ENCODE peak calls at places on chromosomes 6 and 20, in nine cellular contexts. X is psoas muscle, Y is mammary epithelial cell, G is adipocyte, U is suprapubic skin, R is PC-9, I is body of pancreas, Q is SK-N-SH, Z is uterus. D is an unnamed sample.

GRCh38 chr20:31751126-31751525 is 12.0 kb downstream of the TPX2 start:
- DNase-seq in X (no peak), Y (no peak), G (peak; percentile 79), U (no peak), R (no peak), I (no peak), Q (no peak), Z (no peak), D (no peak)

GRCh38 chr6:35197196-35197595 is 16.6 kb upstream of the SCUBE3 start:
- DNase-seq in X (no peak), Y (peak; percentile 74), G (no peak), U (no peak), R (no peak), I (no peak), Q (no peak), Z (no peak), D (no peak)

GRCh38 chr6:142893088-142893487 is 51.9 kb downstream of the HIVEP2 start:
- DNase-seq in X (no peak), Y (peak; percentile 74), G (no peak), U (no peak), R (peak; percentile 55), I (no peak), Q (peak; percentile 3), Z (no peak), D (no peak)

GRCh38 chr6:50143011-50143719 is 93.4 kb upstream of the DEFB112 start:
- DNase-seq in X (no peak), Y (no peak), G (no peak), U (no peak), R (no peak), I (no peak), Q (no peak), Z (no peak), D (no peak)

GRCh38 chr6:156994215-156995076 is 217.3 kb downstream of the ARID1B start:
- DNase-seq in X (peak; percentile 79), Y (no peak), G (no peak), U (no peak), R (no peak), I (no peak), Q (no peak), Z (no peak), D (no peak)

GRCh38 chr6:52595000-52595795 is 18.3 kb upstream of the TRAM2 start:
- DNase-seq in X (no peak), Y (peak; percentile 55), G (peak; percentile 93), U (no peak), R (no peak), I (peak; percentile 43), Q (peak; percentile 54), Z (peak; percentile 55), D (peak; percentile 85)

GRCh38 chr6:30614044-30614842 is 2.8 kb downstream of the PPP1R10 start:
- DNase-seq in X (no peak), Y (no peak), G (peak; percentile 44), U (no peak), R (no peak), I (no peak), Q (no peak), Z (no peak), D (no peak)

GRCh38 chr6:24154121-24154520 is 28.1 kb downstream of the NRSN1 start:
- DNase-seq in X (no peak), Y (peak; percentile 15), G (peak; percentile 1), U (no peak), R (peak; percentile 43), I (no peak), Q (no peak), Z (no peak), D (no peak)

GRCh38 chr6:133206942-133207341 is 34.2 kb upstream of the EYA4 start:
- DNase-seq in X (no peak), Y (no peak), G (no peak), U (no peak), R (no peak), I (no peak), Q (no peak), Z (no peak), D (no peak)

GRCh38 chr6:21426841-21427490 is 166.6 kb upstream of the SOX4 start:
- DNase-seq in X (no peak), Y (no peak), G (peak; percentile 55), U (no peak), R (no peak), I (no peak), Q (no peak), Z (no peak), D (no peak)

GRCh38 chr6:12051861-12052368 is 39.8 kb downstream of the HIVEP1 start:
- DNase-seq in X (no peak), Y (no peak), G (peak; percentile 18), U (no peak), R (no peak), I (peak; percentile 27), Q (no peak), Z (no peak), D (no peak)

GRCh38 chr20:43910564-43910963 is 4.1 kb upstream of the TOX2 start:
- DNase-seq in X (no peak), Y (no peak), G (no peak), U (no peak), R (no peak), I (no peak), Q (no peak), Z (no peak), D (no peak)

GRCh38 chr20:49216991-49217578 is 2.1 kb upstream of the DDX27 start:
- DNase-seq in X (peak; percentile 96), Y (peak; percentile 90), G (peak; percentile 98), U (peak; percentile 96), R (peak; percentile 93), I (peak; percentile 95), Q (peak; percentile 71), Z (peak; percentile 90), D (peak; percentile 84)

GRCh38 chr6:3281669-3282460 is 23.1 kb downstream of the PSMG4 start:
- DNase-seq in X (no peak), Y (peak; percentile 92), G (peak; percentile 78), U (peak; percentile 61), R (peak; percentile 56), I (no peak), Q (no peak), Z (peak; percentile 12), D (no peak)

GRCh38 chr6:15327271-15327670 is 81.4 kb downstream of the JARID2 start:
- DNase-seq in X (no peak), Y (no peak), G (no peak), U (no peak), R (no peak), I (peak; percentile 30), Q (peak; percentile 40), Z (no peak), D (peak; percentile 20)

DNA sequence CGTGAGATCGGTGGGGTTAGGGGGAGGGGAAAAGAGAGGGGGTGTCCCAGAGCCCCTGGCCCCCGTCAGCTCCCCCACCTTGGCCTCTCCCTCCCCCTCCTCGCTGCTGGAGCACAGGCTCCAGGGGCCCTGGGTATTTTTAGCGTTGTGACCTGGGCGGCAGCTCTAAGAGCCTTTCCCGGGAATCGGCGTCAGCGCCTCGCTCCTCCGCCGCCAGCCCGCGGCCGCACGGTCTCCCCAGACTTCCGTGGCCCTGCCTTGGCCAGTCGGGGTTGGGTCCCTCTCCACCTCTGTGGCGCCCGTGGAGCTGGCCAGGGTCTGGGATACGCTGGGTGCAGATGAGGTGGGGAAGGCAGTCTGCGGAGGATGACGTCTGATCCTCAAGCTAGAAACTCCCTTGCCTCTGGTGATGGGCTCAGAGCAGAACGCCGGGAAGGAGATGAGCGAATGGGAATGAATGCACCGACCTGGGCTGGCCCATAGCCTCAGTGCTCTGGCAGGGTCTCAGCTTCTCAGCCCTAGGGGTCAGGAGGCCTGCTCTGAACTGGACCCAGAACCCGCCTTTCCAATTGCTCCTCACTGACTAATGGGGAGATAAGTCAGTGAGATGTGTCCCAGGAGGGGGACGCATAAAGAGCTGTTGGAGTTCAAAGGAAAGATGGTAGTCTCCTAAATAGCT is 883 bp upstream of the DBNDD2 start:
- DNase-seq in X (peak; percentile 82), Y (peak; percentile 12), G (peak; percentile 50), U (no peak), R (peak; percentile 35), I (peak; percentile 22), Q (peak; percentile 65), Z (peak; percentile 53), D (no peak)
- H3K27me3 ChIP-seq in X (no peaks in the 10 kb centered on the region), Y (no peaks in the 10 kb centered on the region), G (no peaks in the 10 kb centered on the region), U (no peaks in the 10 kb centered on the region), R (no peaks in the 10 kb centered on the region), I (no peaks in the 10 kb centered on the region), Q (no peaks in the 10 kb centered on the region), Z (no peaks in the 10 kb centered on the region), D (peaks cover 38% of the 10 kb centered on the region)

DNA sequence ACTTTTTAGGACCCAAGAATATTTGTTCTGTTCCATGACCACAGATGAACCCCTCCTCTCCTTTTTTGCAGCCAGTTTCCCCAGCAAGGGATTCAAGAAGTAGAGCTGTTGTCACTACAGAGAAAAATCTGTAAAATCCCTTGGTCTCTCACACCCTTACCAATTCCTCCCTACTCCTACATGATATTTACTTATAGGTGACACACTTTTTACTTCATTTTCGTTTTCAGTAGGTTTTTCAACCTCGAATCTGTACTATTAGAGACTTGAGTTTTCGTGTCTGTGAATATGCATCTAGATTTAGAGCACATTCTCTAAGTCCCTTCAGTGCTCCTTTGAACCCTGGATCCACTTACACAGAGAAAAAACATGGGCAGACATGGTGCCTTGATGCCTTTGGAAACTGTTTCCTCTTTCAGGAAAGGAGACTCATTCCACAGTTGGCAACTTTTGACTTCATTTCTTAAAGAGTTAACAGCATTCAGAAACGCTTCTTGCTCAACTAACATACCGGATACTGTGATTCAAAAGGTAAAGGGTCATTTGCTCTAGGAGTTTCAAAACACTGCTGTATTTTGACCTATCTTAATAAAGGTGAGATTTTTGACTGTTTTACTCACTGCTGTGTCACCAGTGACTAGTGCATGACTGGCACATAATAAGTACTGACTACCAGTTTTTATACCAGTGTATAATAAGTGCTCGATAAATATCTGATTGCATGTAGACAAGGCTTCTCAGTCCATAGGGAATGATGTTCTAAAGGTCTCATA is 50.6 kb downstream of the LAMA4 start:
- DNase-seq in X (no peak), Y (peak; percentile 94), G (peak; percentile 65), U (no peak), R (peak; percentile 100), I (no peak), Q (no peak), Z (no peak), D (peak; percentile 51)
- H3K4me1 ChIP-seq in X (no peaks in the 10 kb centered on the region), Y (peaks cover 32% of the 10 kb centered on the region), G (peaks cover 76% of the 10 kb centered on the region), U (peaks cover 12% of the 10 kb centered on the region), R (peaks cover 75% of the 10 kb centered on the region), I (no peaks in the 10 kb centered on the region), Q (peaks cover 33% of the 10 kb centered on the region), Z (no peaks in the 10 kb centered on the region), D (peaks cover 51% of the 10 kb centered on the region)

DNA sequence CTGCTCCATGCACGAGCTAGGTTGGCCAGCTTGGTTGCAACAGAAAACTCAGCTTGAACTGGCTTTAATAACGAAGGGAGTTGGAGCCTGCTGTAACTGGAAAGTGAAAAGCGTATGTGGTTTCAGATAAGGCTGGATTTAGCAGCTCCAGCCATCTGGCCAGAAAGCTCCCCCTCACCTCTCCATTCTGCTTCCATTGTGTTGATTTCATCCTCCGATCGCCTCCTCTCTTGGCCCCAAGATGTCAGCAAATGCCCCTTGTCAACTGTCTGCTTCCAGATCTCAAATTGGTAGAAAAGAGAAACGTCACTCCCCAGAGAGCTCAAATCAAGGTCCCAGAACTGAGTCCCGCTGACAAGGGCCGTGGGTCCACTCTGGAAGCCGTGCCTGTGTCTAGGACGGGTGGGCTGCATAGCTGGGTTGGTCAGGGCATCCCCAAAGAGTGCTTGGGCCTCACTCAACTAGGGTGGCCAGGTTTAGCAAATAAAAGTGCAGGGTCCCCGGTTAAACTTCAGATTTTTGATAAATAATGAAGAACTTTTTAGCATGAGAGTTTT is 117.0 kb upstream of the PMEPA1 start:
- DNase-seq in X (no peak), Y (no peak), G (no peak), U (no peak), R (no peak), I (no peak), Q (no peak), Z (no peak), D (no peak)
- H3K27me3 ChIP-seq in X (no peaks in the 10 kb centered on the region), Y (no peaks in the 10 kb centered on the region), G (peaks cover 37% of the 10 kb centered on the region), U (no peaks in the 10 kb centered on the region), R (no peaks in the 10 kb centered on the region), I (no peaks in the 10 kb centered on the region), Q (no peaks in the 10 kb centered on the region), Z (no peaks in the 10 kb centered on the region), D (no peaks in the 10 kb centered on the region)

GRCh38 chr20:62245911-62246280 is 7.6 kb downstream of the OSBPL2 start:
- DNase-seq in X (no peak), Y (no peak), G (no peak), U (no peak), R (no peak), I (no peak), Q (no peak), Z (no peak), D (no peak)
- H3K4me1 ChIP-seq in X (peaks cover 65% of the 10 kb centered on the region), Y (peaks cover 20% of the 10 kb centered on the region), G (no peaks in the 10 kb centered on the region), U (peaks cover 60% of the 10 kb centered on the region), R (peaks cover 7% of the 10 kb centered on the region), I (peaks cover 86% of the 10 kb centered on the region), Q (no peaks in the 10 kb centered on the region), Z (no peaks in the 10 kb centered on the region), D (no peaks in the 10 kb centered on the region)

D was measured in SJSA1.